ENCODE peak calls at places on chromosomes 7 and 10, in nine cellular contexts. B is NCI-H345, D is KG1, H is ecto neural progenitor cell, O is omental fat pad, Y is AG09319, Z is pancreas, X is epithelial cell of esophagus, C is WTC11. V is an unnamed sample.

GRCh38 chr10:71555087-71555728 is 158.5 kb downstream of the CDH23 start:
- DNase-seq in X (no peak), O (no peak), B (no peak), Z (peak), Y (no peak), D (no peak), C (no peak), H (no peak), V (no peak)

GRCh38 chr10:31051703-31052102 is 20.0 kb upstream of the ZNF438 start:
- DNase-seq in H (no peak), C (no peak), Z (no peak), B (no peak), O (no peak), X (peak), Y (no peak), D (no peak), V (no peak)

GRCh38 chr10:43689618-43689954 is 40.9 kb upstream of the ZNF32 start:
- DNase-seq in Z (peak), D (no peak), X (peak), O (no peak), H (peak), B (no peak), C (peak), Y (no peak), V (no peak)

GRCh38 chr7:139629392-139630082 is 106.1 kb downstream of the CLEC2L start:
- DNase-seq in B (no peak), Y (no peak), O (no peak), Z (no peak), C (no peak), X (no peak), H (no peak), D (no peak), V (no peak)

GRCh38 chr7:134856141-134856540 is 76.7 kb downstream of the CALD1 start:
- DNase-seq in B (no peak), C (no peak), D (no peak), H (no peak), Y (no peak), X (no peak), O (no peak), Z (no peak), V (no peak)

GRCh38 chr7:43888983-43889945 is 17.1 kb downstream of the URGCP start:
- DNase-seq in H (no peak), Y (no peak), O (no peak), D (no peak), B (no peak), C (no peak), Z (no peak), X (peak), V (no peak)

GRCh38 chr10:23293145-23293724 is 51.4 kb downstream of the C10orf67 start:
- DNase-seq in O (no peak), H (no peak), X (peak), Z (no peak), C (peak), Y (no peak), D (no peak), B (no peak), V (no peak)

GRCh38 chr10:75525067-75525466 is 93.6 kb downstream of the LRMDA start:
- DNase-seq in C (no peak), Z (no peak), B (no peak), D (no peak), X (no peak), Y (no peak), H (no peak), O (no peak), V (no peak)

GRCh38 chr10:92523639-92524038 is 50.3 kb downstream of the IDE start:
- DNase-seq in H (no peak), B (no peak), O (no peak), D (no peak), X (no peak), C (no peak), Y (no peak), Z (no peak), V (no peak)

GRCh38 chr10:69839696-69840345 is 38.1 kb downstream of the COL13A1 start:
- DNase-seq in D (no peak), X (no peak), H (no peak), B (no peak), Z (no peak), C (no peak), O (no peak), Y (no peak), V (no peak)

GRCh38 chr10:48232717-48233447 is 41.6 kb downstream of the FRMPD2 start:
- DNase-seq in C (no peak), Z (no peak), H (peak), D (no peak), B (no peak), X (no peak), O (no peak), Y (no peak), V (no peak)

GRCh38 chr7:79770053-79770452 is 316.6 kb upstream of the MAGI2 start:
- DNase-seq in Y (no peak), O (no peak), C (no peak), D (no peak), H (no peak), B (no peak), Z (no peak), X (no peak), V (no peak)

GRCh38 chr10:120776442-120776841 is 74.7 kb upstream of the WDR11 start:
- DNase-seq in Y (no peak), D (no peak), B (no peak), O (no peak), C (no peak), H (no peak), Z (no peak), X (no peak), V (no peak)

GRCh38 chr7:877312-878232 is 1.2 kb downstream of the GET4 start:
- DNase-seq in X (peak), D (no peak), Y (no peak), O (no peak), C (no peak), Z (peak), B (no peak), H (no peak), V (no peak)

GRCh38 chr7:107405559-107405958 is 64.3 kb upstream of the GPR22 start:
- DNase-seq in X (peak), Z (no peak), H (no peak), B (no peak), O (no peak), D (no peak), C (no peak), Y (no peak), V (no peak)

GRCh38 chr10:133087679-133088523 is at the start of gene ADGRA1:
- DNase-seq in Z (peak), B (peak), Y (no peak), X (no peak), O (no peak), H (peak), C (peak), D (no peak), V (no peak)

GRCh38 chr7:105654994-105655900 is 74.0 kb upstream of the EFCAB10 start:
- DNase-seq in H (peak), D (no peak), B (no peak), C (peak), Y (no peak), X (peak), O (no peak), Z (peak), V (no peak)

GRCh38 chr10:133520193-133520738 is 6.9 kb upstream of the CYP2E1 start:
- DNase-seq in Z (peak), X (peak), O (peak), D (peak), H (no peak), Y (peak), C (peak), B (peak), V (peak)

GRCh38 chr7:102993532-102994029 is 80.8 kb downstream of the LRRC17 start:
- DNase-seq in C (no peak), X (no peak), O (no peak), D (no peak), B (no peak), Z (no peak), Y (peak), H (no peak), V (no peak)

GRCh38 chr7:12584940-12585339 is 14.4 kb downstream of the SCIN start:
- DNase-seq in B (no peak), H (no peak), X (peak), O (no peak), Y (no peak), D (no peak), Z (no peak), C (no peak), V (no peak)

GRCh38 chr10:15588635-15589081 is 131.1 kb downstream of the ITGA8 start:
- DNase-seq in C (no peak), X (no peak), H (no peak), Z (no peak), Y (no peak), O (no peak), D (no peak), B (no peak), V (no peak)

GRCh38 chr7:65827366-65827765 is 45.5 kb upstream of the VKORC1L1 start:
- DNase-seq in H (no peak), B (no peak), C (no peak), Y (no peak), X (peak), O (no peak), D (no peak), Z (no peak), V (no peak)

GRCh38 chr10:30422981-30423654 is 10.9 kb upstream of the MAP3K8 start:
- DNase-seq in Y (peak), D (no peak), C (peak), B (no peak), X (peak), O (no peak), Z (no peak), H (peak), V (no peak)

GRCh38 chr10:13984647-13985155 is 346.0 kb downstream of the FRMD4A start:
- DNase-seq in B (no peak), C (no peak), Z (no peak), Y (no peak), X (peak), O (no peak), H (no peak), D (no peak), V (no peak)

GRCh38 chr7:100887186-100887954 is 2.1 kb downstream of the UFSP1 start:
- DNase-seq in Z (no peak), C (no peak), O (no peak), D (no peak), H (no peak), Y (no peak), B (no peak), X (no peak), V (no peak)

GRCh38 chr7:43307522-43307921 is 195.1 kb downstream of the HECW1 start:
- DNase-seq in H (no peak), O (no peak), Y (no peak), D (no peak), X (no peak), C (no peak), Z (no peak), B (no peak), V (no peak)

GRCh38 chr7:38628630-38629385 is 2.4 kb downstream of the AMPH start:
- DNase-seq in Z (no peak), X (no peak), C (no peak), B (no peak), D (no peak), H (no peak), Y (no peak), O (no peak), V (no peak)

GRCh38 chr10:116899626-116900025 is 50.3 kb downstream of the ENO4 start:
- DNase-seq in H (no peak), D (no peak), Y (no peak), Z (no peak), B (no peak), X (no peak), O (no peak), C (no peak), V (no peak)